ENCODE peak calls at places on chromosomes 6 and 20, in eight cellular contexts. X is NCI-H2029, O is NCI-H69, C is midbrain, N is keratinocyte, A is germinal center, J is NCI-H1436, G is choroid plexus epithelial cell. S is an unnamed sample.

GRCh38 chr6:106692112-106692822 is 62.9 kb downstream of the QRSL1 start:
- DNase-seq in X (peak), O (peak), C (peak), N (no peak), A (no peak), J (no peak), G (peak), S (peak)

GRCh38 chr6:168214586-168215104 is 104.9 kb downstream of the DACT2 start:
- DNase-seq in X (no peak), O (no peak), C (no peak), N (no peak), A (no peak), J (no peak), G (no peak), S (no peak)

GRCh38 chr20:57215826-57216471 is 50.5 kb downstream of the BMP7 start:
- DNase-seq in X (no peak), O (no peak), C (no peak), N (no peak), A (no peak), J (no peak), G (no peak), S (no peak)

GRCh38 chr6:2556761-2557160 is 194.0 kb downstream of the MYLK4 start:
- DNase-seq in X (no peak), O (no peak), C (no peak), N (no peak), A (no peak), J (no peak), G (peak), S (no peak)

GRCh38 chr6:129744201-129744879 is 34.4 kb upstream of the ARHGAP18 start:
- DNase-seq in X (peak), O (peak), C (no peak), N (no peak), A (no peak), J (no peak), G (peak), S (peak)

GRCh38 chr6:1797801-1798200 is 188.1 kb downstream of the FOXC1 start:
- DNase-seq in X (no peak), O (no peak), C (no peak), N (no peak), A (no peak), J (no peak), G (peak), S (no peak)

GRCh38 chr20:11047559-11047958 is 373.8 kb upstream of the JAG1 start:
- DNase-seq in X (no peak), O (no peak), C (no peak), N (peak), A (no peak), J (no peak), G (no peak), S (no peak)

GRCh38 chr6:41966961-41967311 is 25.3 kb upstream of the CCND3 start:
- DNase-seq in X (no peak), O (no peak), C (no peak), N (peak), A (no peak), J (no peak), G (peak), S (no peak)

GRCh38 chr20:57403216-57403615 is 12.0 kb downstream of the RBM38 start:
- DNase-seq in X (no peak), O (no peak), C (no peak), N (no peak), A (no peak), J (no peak), G (no peak), S (no peak)

GRCh38 chr6:46848684-46849360 is 55.6 kb downstream of the MEP1A start:
- DNase-seq in X (peak), O (peak), C (peak), N (peak), A (peak), J (peak), G (peak), S (peak)

GRCh38 chr6:2988076-2988425 is 11.6 kb upstream of the NQO2 start:
- DNase-seq in X (no peak), O (no peak), C (no peak), N (no peak), A (no peak), J (no peak), G (no peak), S (no peak)

GRCh38 chr20:42836339-42836738 is 353.4 kb downstream of the PTPRT start:
- DNase-seq in X (peak), O (no peak), C (no peak), N (no peak), A (no peak), J (no peak), G (no peak), S (no peak)

GRCh38 chr20:13610205-13610604 is 28.5 kb downstream of the TASP1 start:
- DNase-seq in X (no peak), O (peak), C (no peak), N (no peak), A (no peak), J (no peak), G (no peak), S (no peak)

GRCh38 chr6:111096246-111096645 is 8.9 kb downstream of the SLC16A10 start:
- DNase-seq in X (peak), O (peak), C (no peak), N (peak), A (no peak), J (peak), G (no peak), S (peak)

GRCh38 chr20:32780749-32781402 is 18.7 kb downstream of the DNMT3B start:
- DNase-seq in X (no peak), O (peak), C (peak), N (no peak), A (no peak), J (no peak), G (no peak), S (peak)

GRCh38 chr6:132198896-132199295 is 202.4 kb downstream of the MOXD1 start:
- DNase-seq in X (no peak), O (no peak), C (no peak), N (no peak), A (no peak), J (no peak), G (peak), S (no peak)

GRCh38 chr20:10419550-10420133 is 14.4 kb downstream of the MKKS start:
- DNase-seq in X (no peak), O (peak), C (no peak), N (peak), A (no peak), J (no peak), G (peak), S (no peak)

GRCh38 chr6:116444092-116444491 is 17.1 kb upstream of the CALHM6 start:
- DNase-seq in X (peak), O (peak), C (no peak), N (no peak), A (peak), J (no peak), G (peak), S (no peak)

GRCh38 chr20:19886666-19887288 is 128.7 kb downstream of the RIN2 start:
- DNase-seq in X (no peak), O (no peak), C (peak), N (no peak), A (no peak), J (no peak), G (peak), S (no peak)

GRCh38 chr6:28727559-28728211 is 196.1 kb downstream of the TRIM27 start:
- DNase-seq in X (no peak), O (no peak), C (no peak), N (no peak), A (no peak), J (no peak), G (no peak), S (no peak)

GRCh38 chr6:125647391-125647790 is 102.0 kb upstream of the HEY2 start:
- DNase-seq in X (no peak), O (no peak), C (no peak), N (no peak), A (no peak), J (no peak), G (no peak), S (no peak)

GRCh38 chr6:158121335-158121734 is 46.7 kb downstream of the SERAC1 start:
- DNase-seq in X (no peak), O (no peak), C (no peak), N (no peak), A (no peak), J (no peak), G (no peak), S (no peak)

GRCh38 chr6:136521430-136521829 is 28.8 kb downstream of the MAP7 start:
- DNase-seq in X (no peak), O (no peak), C (no peak), N (no peak), A (no peak), J (no peak), G (no peak), S (no peak)

GRCh38 chr20:1894951-1895673 is at the start of gene SIRPA:
- DNase-seq in X (peak), O (peak), C (peak), N (no peak), A (peak), J (peak), G (peak), S (no peak)

GRCh38 chr20:50635676-50636600 is 55.4 kb downstream of the RIPOR3 start:
- DNase-seq in X (peak), O (peak), C (no peak), N (no peak), A (peak), J (peak), G (peak), S (no peak)

GRCh38 chr20:46622125-46622524 is 29.1 kb downstream of the SLC13A3 start:
- DNase-seq in X (no peak), O (no peak), C (no peak), N (no peak), A (no peak), J (no peak), G (peak), S (no peak)

GRCh38 chr6:107101211-107101610 is 14.1 kb downstream of the BEND3 start:
- DNase-seq in X (no peak), O (peak), C (no peak), N (no peak), A (no peak), J (no peak), G (no peak), S (no peak)

GRCh38 chr6:35955071-35955470 is 34.2 kb upstream of the SRPK1 start:
- DNase-seq in X (no peak), O (no peak), C (no peak), N (no peak), A (no peak), J (no peak), G (no peak), S (no peak)

GRCh38 chr6:72811971-72812421 is 190.1 kb downstream of the KCNQ5 start:
- DNase-seq in X (no peak), O (no peak), C (no peak), N (no peak), A (no peak), J (no peak), G (peak), S (no peak)